ENCODE peak calls at places on chromosomes 13 and 19, in four cellular contexts. L is activated T-cell treated with anti-CD3 and anti-CD28 coated beads, Interleukin-2, amount 50 U/mL, for 72 hours; O is left cardiac atrium; C is mucosa of gallbladder. W is an unnamed sample.

GRCh38 chr19:39085392-39085791 is 1.2 kb downstream of the ACP7 start:
- DNase-seq in L (no peak), O (no peak), C (no peak), W (no peak)

GRCh38 chr19:7534531-7534980 is 961 bp upstream of the PNPLA6 start:
- DNase-seq in L (no peak), O (peak), C (peak), W (no peak)

GRCh38 chr13:111945086-111945485 is 121.9 kb upstream of the SOX1 start:
- DNase-seq in L (no peak), O (no peak), C (no peak), W (no peak)

GRCh38 chr13:73579574-73580274 is 520.9 kb downstream of the KLF5 start:
- DNase-seq in L (no peak), O (no peak), C (no peak), W (no peak)

GRCh38 chr19:5001547-5002131 is 32.7 kb downstream of the KDM4B start:
- DNase-seq in L (peak), O (no peak), C (no peak), W (no peak)

GRCh38 chr13:35283856-35284255 is 192.6 kb downstream of the MAB21L1 start:
- DNase-seq in L (no peak), O (no peak), C (no peak), W (no peak)

GRCh38 chr19:48962029-48962848 is 2.9 kb upstream of the FTL start:
- DNase-seq in L (peak), O (peak), C (peak), W (no peak)

GRCh38 chr13:114108141-114108761 is 24.2 kb downstream of the RASA3 start:
- DNase-seq in L (no peak), O (peak), C (no peak), W (no peak)

GRCh38 chr19:10286803-10287737 is at the start of gene ICAM4:
- DNase-seq in L (peak), O (peak), C (no peak), W (no peak)

GRCh38 chr13:45812599-45813372 is 38.8 kb downstream of the SIAH3 start:
- DNase-seq in L (no peak), O (no peak), C (no peak), W (no peak)

W was measured in cortex of kidney.